ENCODE peak calls at places on chromosomes 2 and 18, in eight cellular contexts. V, Y, T, X, K, C, Q and L are unnamed samples.

GRCh38 chr2:137865954-137866540 is 98.2 kb upstream of the HNMT start:
- DNase-seq in X (peak; percentile 58), T (peak; percentile 58), C (peak; percentile 82), K (peak; percentile 23), V (peak; percentile 0), Y (peak; percentile 65), Q (peak; percentile 26), L (peak; percentile 23)

GRCh38 chr2:239181601-239182471 is 219.0 kb downstream of the HDAC4 start:
- DNase-seq in K (no peak), C (no peak), X (no peak), V (no peak), Q (peak; percentile 3), Y (no peak), T (no peak), L (no peak)

GRCh38 chr2:218567797-218568189 is 358 bp downstream of the USP37 start:
- DNase-seq in Y (no peak), Q (no peak), V (no peak), T (no peak), C (no peak), K (no peak), X (no peak), L (no peak)

GRCh38 chr2:175840261-175840660 is 161.8 kb downstream of the LNPK start:
- DNase-seq in K (no peak), V (no peak), Y (no peak), T (peak; percentile 33), C (no peak), X (no peak), Q (no peak), L (no peak)

GRCh38 chr2:235658371-235659174 is 164.7 kb downstream of the AGAP1 start:
- DNase-seq in V (no peak), K (no peak), T (no peak), Q (no peak), X (no peak), C (peak; percentile 78), Y (no peak), L (no peak)

GRCh38 chr18:12271376-12272235 is 17.4 kb downstream of the CIDEA start:
- DNase-seq in Q (peak; percentile 83), Y (peak; percentile 85), K (peak; percentile 47), V (no peak), C (peak; percentile 89), X (peak; percentile 54), T (peak; percentile 76), L (peak; percentile 62)

GRCh38 chr2:39266139-39266805 is 22.5 kb upstream of the CDKL4 start:
- DNase-seq in Q (no peak), V (no peak), K (no peak), X (peak; percentile 27), T (peak; percentile 8), C (peak; percentile 26), Y (peak; percentile 6), L (no peak)

GRCh38 chr2:75500633-75501032 is 60.1 kb downstream of the EVA1A start:
- DNase-seq in C (no peak), T (peak; percentile 67), Y (no peak), Q (no peak), X (peak; percentile 46), V (no peak), K (no peak), L (no peak)

GRCh38 chr18:60411715-60412114 is 39.1 kb upstream of the MC4R start:
- DNase-seq in X (peak; percentile 3), V (no peak), K (no peak), C (peak; percentile 44), Y (peak; percentile 0), Q (no peak), T (no peak), L (no peak)

GRCh38 chr2:133633851-133634250 is 65.6 kb upstream of the NCKAP5 start:
- DNase-seq in X (peak; percentile 58), Q (no peak), T (peak; percentile 24), V (no peak), Y (peak; percentile 52), C (no peak), K (no peak), L (no peak)

GRCh38 chr2:169690958-169691357 is 3.2 kb downstream of the CFAP210 start:
- DNase-seq in C (no peak), V (no peak), Q (no peak), Y (no peak), T (no peak), X (no peak), K (no peak), L (no peak)

GRCh38 chr2:169694113-169694893 is at the start of the genes CFAP210 and PHOSPHO2:
- DNase-seq in T (peak; percentile 93), Q (peak; percentile 99), V (peak; percentile 84), K (peak; percentile 100), C (peak; percentile 98), Y (peak; percentile 97), X (peak; percentile 92), L (peak; percentile 91)

GRCh38 chr2:169696381-169696780 is 2.1 kb downstream of the PHOSPHO2 start:
- DNase-seq in C (no peak), X (no peak), T (no peak), Q (no peak), K (no peak), V (no peak), Y (no peak), L (no peak)

GRCh38 chr2:169694894-169695260 is 608 bp downstream of the PHOSPHO2 start:
- DNase-seq in Y (peak; percentile 11), T (no peak), Q (no peak), X (no peak), V (no peak), C (no peak), K (no peak), L (no peak)

DNA sequence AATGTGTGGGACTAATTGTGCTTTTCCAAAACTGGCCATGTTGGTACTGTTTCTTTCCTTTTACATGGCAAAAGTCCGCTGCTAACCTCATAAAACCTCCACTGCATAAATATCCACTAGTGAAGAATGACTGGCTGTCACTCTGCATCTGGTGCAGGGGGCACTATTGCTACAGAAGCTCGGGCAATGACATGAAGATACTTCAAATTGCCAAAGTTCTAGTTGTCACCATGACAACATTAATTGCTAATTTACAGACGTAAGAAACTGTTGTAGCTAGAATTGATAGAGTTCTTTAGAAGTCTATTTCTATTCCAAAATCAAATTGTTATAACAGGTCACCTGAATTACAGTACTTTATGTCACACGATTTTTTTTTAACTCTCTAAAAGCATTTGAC is 861 bp downstream of the CFAP210 start:
- DNase-seq in C (peak; percentile 45), K (no peak), T (peak; percentile 6), Q (no peak), Y (no peak), X (no peak), V (no peak), L (no peak)
- H3K4me3 ChIP-seq in C (no peak overlapping the region), K (no peak overlapping the region), T (no peak overlapping the region), Q (no peak overlapping the region), Y (no peak overlapping the region), X (no peak overlapping the region), V (no peak overlapping the region), L (no peak overlapping the region)

GRCh38 chr2:172861163-172861562 is 125.5 kb downstream of the RAPGEF4 start:
- DNase-seq in C (no peak), X (no peak), K (no peak), Y (no peak), Q (no peak), T (no peak), V (no peak), L (no peak)

GRCh38 chr2:172861632-172862031 is 126.0 kb downstream of the RAPGEF4 start:
- DNase-seq in V (no peak), Y (no peak), C (no peak), T (no peak), Q (no peak), K (no peak), X (no peak), L (no peak)

GRCh38 chr2:172858473-172858745 is 122.8 kb downstream of the RAPGEF4 start:
- DNase-seq in Y (peak; percentile 62), C (no peak), K (no peak), Q (no peak), X (peak; percentile 72), T (no peak), V (no peak), L (no peak)

GRCh38 chr2:172862077-172862476 is 126.4 kb downstream of the RAPGEF4 start:
- DNase-seq in Y (no peak), X (no peak), V (no peak), Q (no peak), T (no peak), K (no peak), C (no peak), L (no peak)

GRCh38 chr2:172859821-172860707 is 124.4 kb downstream of the RAPGEF4 start:
- DNase-seq in Y (no peak), Q (no peak), V (no peak), T (no peak), C (no peak), X (no peak), K (no peak), L (no peak)
- H3K4me3 ChIP-seq in Y (no peak overlapping the region), Q (no peak overlapping the region), V (no peak overlapping the region), T (no peak overlapping the region), C (no peak overlapping the region), X (no peak overlapping the region), K (no peak overlapping the region), L (no peak overlapping the region)

DNA sequence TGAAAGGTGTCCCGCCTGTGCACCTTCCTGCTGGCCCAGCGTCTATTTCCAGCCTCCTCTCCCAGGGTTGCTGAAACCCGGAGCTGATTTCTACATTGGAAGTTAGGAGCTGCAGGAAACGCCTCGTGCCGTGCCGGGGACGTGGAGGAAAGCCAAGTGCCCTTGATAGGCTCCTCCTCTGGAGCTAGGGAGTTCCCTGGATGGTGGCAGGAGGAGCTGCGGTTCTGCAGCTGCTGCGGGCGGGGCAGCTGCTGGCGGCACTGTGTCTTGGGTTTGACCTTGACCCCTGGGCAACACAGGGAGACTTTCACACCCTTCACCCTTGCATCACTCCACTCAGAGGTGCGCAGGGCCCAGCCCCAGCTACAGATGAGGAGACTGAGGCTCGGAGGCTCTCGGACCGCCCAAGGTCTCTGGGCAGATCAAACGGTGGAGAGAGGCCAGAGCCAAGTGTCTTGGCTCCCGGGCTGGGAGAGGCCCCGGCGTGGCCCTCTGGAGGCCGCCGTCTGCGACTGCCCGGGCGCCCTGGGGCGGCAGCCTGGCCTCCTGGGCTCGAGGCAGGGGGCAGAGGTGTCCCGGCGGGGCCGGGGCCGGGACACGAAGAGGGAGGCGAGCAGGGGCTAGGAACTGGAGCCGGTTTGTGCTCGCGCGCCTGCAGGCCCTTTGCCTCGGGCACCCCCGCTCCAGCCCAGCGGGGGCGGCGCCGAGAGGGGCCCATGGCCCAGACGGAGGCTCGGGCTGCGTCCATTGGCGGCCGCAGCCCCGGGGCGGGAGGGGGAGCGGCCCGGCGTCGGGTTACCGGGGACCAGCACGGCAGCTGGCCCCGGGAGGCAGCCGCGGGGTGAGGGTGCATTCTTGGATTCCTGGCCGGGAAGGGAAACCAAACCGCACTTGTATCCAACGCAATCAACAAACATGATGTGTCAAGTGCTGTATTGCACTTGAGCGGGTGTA is 129.7 kb upstream of the SLC1A4 start:
- DNase-seq in C (peak; percentile 78), V (peak; percentile 87), Y (peak; percentile 91), K (peak; percentile 77), X (peak; percentile 75), T (peak; percentile 94), Q (peak; percentile 89), L (peak; percentile 81)
- H3K4me3 ChIP-seq in C (no peak overlapping the region), V (peak overlapping the region; percentile 24), Y (peak overlapping the region; percentile 23), K (peak overlapping the region; percentile 33), X (peak overlapping the region; percentile 19), T (no peak overlapping the region), Q (peak overlapping the region; percentile 28), L (peak overlapping the region; percentile 17)

DNA sequence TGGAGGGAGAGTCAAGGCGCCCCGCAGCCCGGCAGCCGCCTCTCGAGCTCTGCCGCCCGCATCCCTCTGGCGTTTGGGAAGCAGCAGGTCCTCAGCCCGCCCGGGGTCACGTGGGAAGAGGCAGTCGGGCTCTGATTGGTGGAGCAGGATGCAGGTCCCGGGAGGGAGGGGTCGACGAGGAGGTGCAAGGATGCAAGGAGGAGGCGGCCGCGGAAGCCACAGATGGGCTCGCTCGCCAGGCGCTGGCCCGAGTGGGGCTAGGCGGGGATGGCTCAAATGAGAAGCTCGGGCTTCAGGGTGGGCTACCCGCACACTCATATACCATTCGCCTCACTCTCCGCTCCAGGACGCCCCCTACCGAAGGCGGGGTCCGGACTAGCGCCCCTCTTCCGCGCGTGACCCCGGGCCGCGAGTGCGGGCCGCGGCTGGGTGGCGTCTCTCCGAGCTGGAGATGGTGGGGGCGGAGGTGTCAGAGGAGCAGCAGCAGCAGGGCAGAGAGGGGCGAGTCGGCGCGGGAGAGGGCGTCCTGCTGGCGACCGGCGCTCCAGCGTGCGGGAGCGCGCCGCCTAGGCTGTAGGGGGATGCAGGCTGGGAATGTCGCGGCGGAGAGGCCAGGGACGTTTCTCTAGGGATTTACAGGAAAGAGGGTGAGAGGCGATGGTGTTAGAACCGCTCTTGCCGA is at the start of gene TMEFF2:
- DNase-seq in Y (peak; percentile 69), Q (peak; percentile 26), V (peak; percentile 47), K (peak; percentile 21), X (no peak), T (peak; percentile 84), C (peak; percentile 94), L (peak; percentile 83)
- H3K4me3 ChIP-seq in Y (peak within 1 kb of the TSS; percentile 65), Q (no peak within 1 kb of the TSS), V (peak within 1 kb of the TSS; percentile 80), K (peak within 1 kb of the TSS; percentile 23), X (peak within 1 kb of the TSS; percentile 24), T (peak within 1 kb of the TSS; percentile 70), C (peak within 1 kb of the TSS; percentile 4), L (peak within 1 kb of the TSS; percentile 83)